ENCODE peak calls at places on chromosome 9, in four cellular contexts. One of them, this sample, is unnamed.

GRCh38 chr9:114385412-114386181 is 2.2 kb downstream of the AKNA start:
- DNase-seq in K562: no peak
- DNase-seq in HepG2: peak
- DNase-seq in GM12878: peak
- DNase-seq in this sample: no peak

GRCh38 chr9:91117959-91118651 is 243.6 kb downstream of the AUH start:
- DNase-seq in GM12878: no peak
- DNase-seq in HepG2: no peak
- DNase-seq in K562: peak
- DNase-seq in this sample: no peak

GRCh38 chr9:120892177-120892747 is 15.3 kb upstream of the PHF19 start:
- DNase-seq in K562: no peak
- DNase-seq in GM12878: peak
- DNase-seq in HepG2: no peak
- DNase-seq in this sample: no peak

GRCh38 chr9:127835930-127836586 is 18.4 kb downstream of the ENG start:
- DNase-seq in K562: no peak
- DNase-seq in GM12878: no peak
- DNase-seq in HepG2: no peak
- DNase-seq in this sample: no peak

GRCh38 chr9:20713172-20713571 is 29.1 kb downstream of the FOCAD start:
- DNase-seq in K562: no peak
- DNase-seq in GM12878: no peak
- DNase-seq in HepG2: no peak
- DNase-seq in this sample: no peak

GRCh38 chr9:696332-697090 is 145.0 kb upstream of the DMRT1 start:
- DNase-seq in K562: no peak
- DNase-seq in HepG2: peak
- DNase-seq in GM12878: no peak
- DNase-seq in this sample: no peak

GRCh38 chr9:123996731-123997421 is 14.7 kb upstream of the LHX2 start:
- DNase-seq in HepG2: no peak
- DNase-seq in K562: no peak
- DNase-seq in GM12878: no peak
- DNase-seq in this sample: no peak

GRCh38 chr9:89606049-89606481 is 1.3 kb downstream of the GADD45G start:
- DNase-seq in GM12878: no peak
- DNase-seq in HepG2: peak
- DNase-seq in K562: peak
- DNase-seq in this sample: no peak

GRCh38 chr9:131697097-131697496 is 42.8 kb downstream of the RAPGEF1 start:
- DNase-seq in GM12878: no peak
- DNase-seq in HepG2: no peak
- DNase-seq in K562: no peak
- DNase-seq in this sample: no peak

GRCh38 chr9:133657120-133657661 is 21.0 kb downstream of the DBH start:
- DNase-seq in K562: no peak
- DNase-seq in GM12878: no peak
- DNase-seq in HepG2: no peak
- DNase-seq in this sample: no peak

GRCh38 chr9:122218885-122219855 is 9.6 kb downstream of the LHX6 start:
- DNase-seq in GM12878: no peak
- DNase-seq in K562: no peak
- DNase-seq in HepG2: no peak
- DNase-seq in this sample: no peak

GRCh38 chr9:130451509-130452388 is 7.0 kb downstream of the ASS1 start:
- DNase-seq in HepG2: peak
- DNase-seq in GM12878: no peak
- DNase-seq in K562: peak
- DNase-seq in this sample: peak

GRCh38 chr9:132214027-132214622 is 52.3 kb downstream of the NTNG2 start:
- DNase-seq in HepG2: no peak
- DNase-seq in GM12878: no peak
- DNase-seq in K562: no peak
- DNase-seq in this sample: peak

GRCh38 chr9:134413112-134413715 is 87.0 kb downstream of the RXRA start:
- DNase-seq in K562: no peak
- DNase-seq in GM12878: no peak
- DNase-seq in HepG2: no peak
- DNase-seq in this sample: no peak

GRCh38 chr9:123657921-123658320 is 272.0 kb downstream of the DENND1A start:
- DNase-seq in GM12878: no peak
- DNase-seq in HepG2: no peak
- DNase-seq in K562: no peak
- DNase-seq in this sample: no peak

GRCh38 chr9:106862115-106862945 is 636 bp upstream of the ZNF462 start:
- DNase-seq in HepG2: no peak
- DNase-seq in GM12878: no peak
- DNase-seq in K562: no peak
- DNase-seq in this sample: peak

GRCh38 chr9:13939129-13939528 is 374.8 kb downstream of the NFIB start:
- DNase-seq in GM12878: no peak
- DNase-seq in HepG2: no peak
- DNase-seq in K562: no peak
- DNase-seq in this sample: no peak

GRCh38 chr9:32378993-32379729 is 5.3 kb upstream of the ACO1 start:
- DNase-seq in K562: peak
- DNase-seq in GM12878: peak
- DNase-seq in HepG2: peak
- DNase-seq in this sample: peak

GRCh38 chr9:120889606-120890396 is 12.8 kb upstream of the PHF19 start:
- DNase-seq in HepG2: no peak
- DNase-seq in K562: no peak
- DNase-seq in GM12878: no peak
- DNase-seq in this sample: no peak

GRCh38 chr9:117744856-117745389 is 40.7 kb downstream of the TLR4 start:
- DNase-seq in K562: no peak
- DNase-seq in GM12878: no peak
- DNase-seq in HepG2: no peak
- DNase-seq in this sample: no peak

GRCh38 chr9:131394464-131395026 is 659 bp downstream of the PRRC2B start:
- DNase-seq in GM12878: no peak
- DNase-seq in HepG2: no peak
- DNase-seq in K562: peak
- DNase-seq in this sample: no peak

GRCh38 chr9:91954841-91955471 is 4.9 kb upstream of the ROR2 start:
- DNase-seq in HepG2: peak
- DNase-seq in K562: peak
- DNase-seq in GM12878: no peak
- DNase-seq in this sample: peak

GRCh38 chr9:114401344-114401743 is 13.6 kb upstream of the AKNA start:
- DNase-seq in K562: no peak
- DNase-seq in HepG2: peak
- DNase-seq in GM12878: no peak
- DNase-seq in this sample: no peak

GRCh38 chr9:93896496-93897033 is 58.6 kb downstream of the BARX1 start:
- DNase-seq in K562: no peak
- DNase-seq in HepG2: no peak
- DNase-seq in GM12878: no peak
- DNase-seq in this sample: no peak

GRCh38 chr9:99726758-99727157 is 94.9 kb upstream of the NR4A3 start:
- DNase-seq in HepG2: no peak
- DNase-seq in K562: no peak
- DNase-seq in GM12878: no peak
- DNase-seq in this sample: no peak

GRCh38 chr9:126615251-126615790 is 1.6 kb downstream of the LMX1B start:
- DNase-seq in GM12878: no peak
- DNase-seq in K562: no peak
- DNase-seq in HepG2: peak
- DNase-seq in this sample: no peak

GRCh38 chr9:98842510-98842909 is 35.0 kb downstream of the GALNT12 start:
- DNase-seq in HepG2: no peak
- DNase-seq in GM12878: no peak
- DNase-seq in K562: no peak
- DNase-seq in this sample: no peak

GRCh38 chr9:121191235-121191634 is 10.4 kb downstream of the RAB14 start:
- DNase-seq in K562: no peak
- DNase-seq in GM12878: no peak
- DNase-seq in HepG2: no peak
- DNase-seq in this sample: no peak

GRCh38 chr9:83472221-83472665 is 66.0 kb downstream of the FRMD3 start:
- DNase-seq in HepG2: peak
- DNase-seq in K562: no peak
- DNase-seq in GM12878: no peak
- DNase-seq in this sample: no peak

GRCh38 chr9:133609311-133610098 is at the start of gene FAM163B:
- DNase-seq in K562: peak
- DNase-seq in GM12878: no peak
- DNase-seq in HepG2: no peak
- DNase-seq in this sample: peak

GRCh38 chr9:71748280-71748743 is 20.0 kb downstream of the CEMIP2 start:
- DNase-seq in HepG2: no peak
- DNase-seq in GM12878: no peak
- DNase-seq in K562: no peak
- DNase-seq in this sample: no peak
- TF ChIP-seq BHLHE40 in HepG2: no peak
- TF ChIP-seq BHLHE40 in GM12878: no peak
- TF ChIP-seq BHLHE40 in K562: no peak
- TF ChIP-seq BHLHE40 in this sample: no peak

GRCh38 chr9:73219985-73220626 is 68.4 kb downstream of the ANXA1 start:
- DNase-seq in K562: no peak
- DNase-seq in HepG2: no peak
- DNase-seq in GM12878: peak
- DNase-seq in this sample: no peak
- TF ChIP-seq SP1 in K562: no peak
- TF ChIP-seq SP1 in HepG2: no peak
- TF ChIP-seq SP1 in GM12878: no peak
- TF ChIP-seq SP1 in this sample: no peak

GRCh38 chr9:73680831-73681230 is 529.2 kb downstream of the ANXA1 start:
- DNase-seq in GM12878: no peak
- DNase-seq in HepG2: no peak
- DNase-seq in K562: no peak
- DNase-seq in this sample: no peak
- TF ChIP-seq FOXK2 in GM12878: no peak
- TF ChIP-seq FOXK2 in HepG2: no peak
- TF ChIP-seq FOXK2 in K562: no peak
- TF ChIP-seq FOXK2 in this sample: no peak

DNA sequence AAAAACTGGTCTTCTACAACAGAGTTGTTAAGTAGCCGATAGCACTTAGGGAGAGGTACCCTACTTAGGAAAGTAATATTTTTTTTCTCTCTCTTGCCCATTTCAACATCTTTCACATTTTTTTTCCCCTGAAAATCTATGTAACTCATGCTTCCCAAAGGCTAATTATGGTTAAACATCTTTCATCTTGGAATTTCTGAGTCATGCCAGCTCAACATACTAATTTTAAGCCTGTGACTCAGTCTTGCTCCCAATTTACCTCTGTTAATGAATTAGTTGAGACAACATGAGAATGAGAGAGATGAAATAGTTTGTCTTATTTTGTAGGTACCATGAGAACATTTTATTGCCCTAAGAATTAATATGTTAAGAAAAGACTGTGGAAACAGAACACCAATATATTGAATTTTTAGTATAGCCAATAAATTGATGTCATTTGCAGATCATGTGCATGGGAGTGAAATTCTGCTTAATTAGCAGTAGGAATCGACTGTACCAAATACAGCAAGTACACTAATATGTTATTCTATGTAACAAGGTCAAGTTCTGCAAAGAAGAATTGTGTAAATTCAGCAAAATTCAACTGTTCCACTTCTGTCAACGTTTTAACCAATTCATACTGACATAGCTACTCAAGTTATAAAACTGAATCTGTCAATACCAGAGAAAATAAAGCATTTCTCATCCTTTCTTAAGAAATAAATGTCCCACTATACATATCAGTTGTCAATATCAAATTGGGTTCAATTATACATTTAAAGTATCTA is 550.0 kb downstream of the PTPRD start:
- DNase-seq in GM12878: no peak
- DNase-seq in K562: no peak
- DNase-seq in HepG2: no peak
- DNase-seq in this sample: no peak
- TF ChIP-seq BHLHE40 in GM12878: no peak
- TF ChIP-seq BHLHE40 in K562: no peak
- TF ChIP-seq BHLHE40 in HepG2: no peak
- TF ChIP-seq BHLHE40 in this sample: no peak

GRCh38 chr9:19408316-19408692 is 505 bp upstream of the ACER2 start:
- DNase-seq in K562: peak
- DNase-seq in GM12878: no peak
- DNase-seq in HepG2: no peak
- DNase-seq in this sample: peak

GRCh38 chr9:19408693-19409405 is at the start of gene ACER2:
- DNase-seq in K562: peak
- DNase-seq in GM12878: peak
- DNase-seq in HepG2: peak
- DNase-seq in this sample: peak

GRCh38 chr9:19410594-19410993 is 1.8 kb downstream of the ACER2 start:
- DNase-seq in HepG2: no peak
- DNase-seq in K562: no peak
- DNase-seq in GM12878: no peak
- DNase-seq in this sample: no peak

GRCh38 chr9:19410195-19410503 is 1.3 kb downstream of the ACER2 start:
- DNase-seq in HepG2: no peak
- DNase-seq in K562: no peak
- DNase-seq in GM12878: no peak
- DNase-seq in this sample: no peak

GRCh38 chr9:19409406-19410194 is 791 bp downstream of the ACER2 start:
- DNase-seq in GM12878: no peak
- DNase-seq in HepG2: peak
- DNase-seq in K562: peak
- DNase-seq in this sample: peak
- TF ChIP-seq SP1 in GM12878: no peak
- TF ChIP-seq SP1 in HepG2: peak
- TF ChIP-seq SP1 in K562: no peak
- TF ChIP-seq SP1 in this sample: no peak

GRCh38 chr9:69204869-69205268 is 30.8 kb downstream of the TJP2 start:
- DNase-seq in HepG2: peak
- DNase-seq in K562: no peak
- DNase-seq in GM12878: no peak
- DNase-seq in this sample: no peak
- TF ChIP-seq FOXK2 in HepG2: no peak
- TF ChIP-seq FOXK2 in K562: no peak
- TF ChIP-seq FOXK2 in GM12878: no peak
- TF ChIP-seq FOXK2 in this sample: no peak

GRCh38 chr9:3716415-3716814 is 190.6 kb upstream of the RFX3 start:
- DNase-seq in K562: no peak
- DNase-seq in HepG2: no peak
- DNase-seq in GM12878: no peak
- DNase-seq in this sample: no peak
- TF ChIP-seq BHLHE40 in K562: no peak
- TF ChIP-seq BHLHE40 in HepG2: no peak
- TF ChIP-seq BHLHE40 in GM12878: no peak
- TF ChIP-seq BHLHE40 in this sample: no peak

This sample was measured in HEK293T.